ENCODE peak calls at places on chromosomes 2 and 18, in six cellular contexts. Q is fibroblast of lung; P is CD4-positive, CD25-positive, alpha-beta regulatory T cell; Y is endodermal cell; R is esophagus muscularis mucosa; K is tibial artery. X is an unnamed sample.

GRCh38 chr2:161658259-161658658 is 34.0 kb downstream of the SLC4A10 start:
- DNase-seq in Q (no peak), P (no peak), Y (no peak), R (no peak), K (no peak), X (no peak)

GRCh38 chr18:76388261-76388660 is 106.8 kb downstream of the ZNF516 start:
- DNase-seq in Q (no peak), P (no peak), Y (no peak), R (no peak), K (peak), X (no peak)

GRCh38 chr2:176002684-176003225 is 688 bp upstream of the LNPK start:
- DNase-seq in Q (peak), P (peak), Y (no peak), R (no peak), K (no peak), X (no peak)

GRCh38 chr2:71711470-71711857 is 258.1 kb downstream of the DYSF start:
- DNase-seq in Q (peak), P (no peak), Y (no peak), R (no peak), K (peak), X (no peak)

GRCh38 chr2:163774862-163775261 is 39.1 kb upstream of the FIGN start:
- DNase-seq in Q (peak), P (no peak), Y (no peak), R (no peak), K (no peak), X (peak)

GRCh38 chr18:23719634-23720201 is 30.5 kb downstream of the LAMA3 start:
- DNase-seq in Q (peak), P (no peak), Y (peak), R (peak), K (no peak), X (peak)

GRCh38 chr2:9165625-9166024 is 41.0 kb upstream of the ASAP2 start:
- DNase-seq in Q (peak), P (no peak), Y (no peak), R (no peak), K (no peak), X (no peak)

GRCh38 chr2:1717129-1717528 is 27.2 kb downstream of the PXDN start:
- DNase-seq in Q (no peak), P (no peak), Y (peak), R (no peak), K (no peak), X (peak)

GRCh38 chr2:201798252-201798918 is 8.0 kb upstream of the CDK15 start:
- DNase-seq in Q (peak), P (no peak), Y (no peak), R (no peak), K (no peak), X (peak)

GRCh38 chr2:118048396-118048795 is 34.5 kb upstream of the CCDC93 start:
- DNase-seq in Q (no peak), P (no peak), Y (no peak), R (no peak), K (no peak), X (no peak)

GRCh38 chr2:96415684-96416083 is 80.1 kb downstream of the NCAPH start:
- DNase-seq in Q (no peak), P (no peak), Y (no peak), R (no peak), K (no peak), X (no peak)

GRCh38 chr18:42734520-42734919 is 381.0 kb downstream of the RIT2 start:
- DNase-seq in Q (no peak), P (no peak), Y (no peak), R (no peak), K (no peak), X (no peak)

GRCh38 chr2:185583058-185583816 is 155.4 kb upstream of the FSIP2 start:
- DNase-seq in Q (peak), P (no peak), Y (peak), R (no peak), K (no peak), X (peak)

GRCh38 chr2:3610415-3610814 is 15.5 kb downstream of the COLEC11 start:
- DNase-seq in Q (no peak), P (no peak), Y (no peak), R (no peak), K (no peak), X (no peak)

GRCh38 chr2:163613155-163613554 is 122.7 kb downstream of the FIGN start:
- DNase-seq in Q (no peak), P (no peak), Y (no peak), R (no peak), K (no peak), X (no peak)

GRCh38 chr2:217218269-217219140 is 358.6 kb upstream of the TNP1 start:
- DNase-seq in Q (peak), P (no peak), Y (no peak), R (no peak), K (no peak), X (no peak)

GRCh38 chr2:29879456-29879855 is 41.9 kb downstream of the ALK start:
- DNase-seq in Q (no peak), P (no peak), Y (no peak), R (peak), K (no peak), X (no peak)

GRCh38 chr2:33531345-33532059 is 55.1 kb downstream of the RASGRP3 start:
- DNase-seq in Q (no peak), P (no peak), Y (no peak), R (no peak), K (no peak), X (no peak)

GRCh38 chr2:63347361-63347760 is 240.9 kb downstream of the WDPCP start:
- DNase-seq in Q (no peak), P (no peak), Y (no peak), R (no peak), K (no peak), X (no peak)

GRCh38 chr2:145220496-145220895 is 700.6 kb upstream of the ZEB2 start:
- DNase-seq in Q (no peak), P (no peak), Y (no peak), R (no peak), K (no peak), X (no peak)

GRCh38 chr2:236161531-236161930 is 6.7 kb downstream of the GBX2 start:
- DNase-seq in Q (no peak), P (no peak), Y (peak), R (no peak), K (no peak), X (no peak)

GRCh38 chr2:1739961-1740713 is 4.2 kb downstream of the PXDN start:
- DNase-seq in Q (no peak), P (no peak), Y (peak), R (no peak), K (no peak), X (no peak)

GRCh38 chr2:138827426-138828054 is 47.4 kb upstream of the NXPH2 start:
- DNase-seq in Q (peak), P (peak), Y (peak), R (no peak), K (no peak), X (no peak)

GRCh38 chr18:8426401-8426800 is 182.8 kb upstream of the RAB12 start:
- DNase-seq in Q (no peak), P (peak), Y (peak), R (no peak), K (no peak), X (no peak)

GRCh38 chr18:59733411-59733810 is 36.2 kb upstream of the CCBE1 start:
- DNase-seq in Q (no peak), P (no peak), Y (no peak), R (no peak), K (no peak), X (no peak)

GRCh38 chr18:36015629-36016028 is 43.1 kb downstream of the RMP24 start:
- DNase-seq in Q (no peak), P (no peak), Y (no peak), R (no peak), K (no peak), X (no peak)

GRCh38 chr2:105857076-105857740 is 112.5 kb downstream of the NCK2 start:
- DNase-seq in Q (no peak), P (peak), Y (no peak), R (no peak), K (no peak), X (no peak)

GRCh38 chr2:178756343-178756742 is 50.9 kb downstream of the TTN start:
- DNase-seq in Q (no peak), P (no peak), Y (no peak), R (no peak), K (no peak), X (no peak)

DNA sequence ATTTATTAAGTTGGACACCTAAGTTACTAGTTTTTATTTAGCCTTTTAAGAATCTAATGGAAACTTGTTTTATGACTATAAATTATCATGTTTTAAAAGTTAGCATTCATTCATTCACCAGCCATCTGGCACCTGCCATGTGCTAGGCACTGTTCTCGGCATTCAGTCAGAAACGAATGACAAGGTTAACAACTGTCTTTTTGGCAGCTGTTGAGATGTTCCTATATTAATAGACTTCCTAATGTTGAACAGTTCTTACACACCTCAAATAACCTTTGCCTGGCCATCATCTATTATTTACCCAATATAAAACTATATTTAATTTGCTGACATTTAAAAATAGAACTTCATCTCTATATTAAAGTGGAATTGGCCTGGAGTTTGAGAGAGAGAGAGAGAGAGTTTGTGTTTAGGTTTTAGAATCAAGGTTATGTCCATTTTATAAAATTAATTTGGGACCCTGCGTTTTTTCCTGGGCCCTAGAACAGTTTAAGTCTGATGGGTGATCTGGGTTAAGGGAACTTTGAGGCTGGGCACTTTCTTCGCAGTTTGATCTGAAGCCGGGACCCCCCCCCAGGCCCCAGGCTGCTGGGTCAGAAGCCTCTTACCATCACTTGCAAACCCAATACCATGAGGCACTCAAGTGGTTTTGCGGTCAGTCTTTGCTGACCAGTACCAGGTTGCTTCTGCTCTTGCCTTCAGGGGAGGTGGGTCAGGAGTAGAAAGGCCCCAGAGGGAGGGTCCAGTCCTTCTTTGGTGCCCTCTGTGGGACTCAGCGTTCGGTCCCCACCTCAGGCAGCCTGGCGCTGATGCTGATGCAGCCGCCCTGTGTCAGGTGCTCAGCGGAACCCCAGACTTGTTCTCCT is 48.3 kb upstream of the ASB1 start:
- DNase-seq in Q (no peak), P (no peak), Y (no peak), R (no peak), K (no peak), X (no peak)
- H3K27ac ChIP-seq in Q (no peak), P (no peak), Y (peak), R (no peak), K (no peak), X (peak)

DNA sequence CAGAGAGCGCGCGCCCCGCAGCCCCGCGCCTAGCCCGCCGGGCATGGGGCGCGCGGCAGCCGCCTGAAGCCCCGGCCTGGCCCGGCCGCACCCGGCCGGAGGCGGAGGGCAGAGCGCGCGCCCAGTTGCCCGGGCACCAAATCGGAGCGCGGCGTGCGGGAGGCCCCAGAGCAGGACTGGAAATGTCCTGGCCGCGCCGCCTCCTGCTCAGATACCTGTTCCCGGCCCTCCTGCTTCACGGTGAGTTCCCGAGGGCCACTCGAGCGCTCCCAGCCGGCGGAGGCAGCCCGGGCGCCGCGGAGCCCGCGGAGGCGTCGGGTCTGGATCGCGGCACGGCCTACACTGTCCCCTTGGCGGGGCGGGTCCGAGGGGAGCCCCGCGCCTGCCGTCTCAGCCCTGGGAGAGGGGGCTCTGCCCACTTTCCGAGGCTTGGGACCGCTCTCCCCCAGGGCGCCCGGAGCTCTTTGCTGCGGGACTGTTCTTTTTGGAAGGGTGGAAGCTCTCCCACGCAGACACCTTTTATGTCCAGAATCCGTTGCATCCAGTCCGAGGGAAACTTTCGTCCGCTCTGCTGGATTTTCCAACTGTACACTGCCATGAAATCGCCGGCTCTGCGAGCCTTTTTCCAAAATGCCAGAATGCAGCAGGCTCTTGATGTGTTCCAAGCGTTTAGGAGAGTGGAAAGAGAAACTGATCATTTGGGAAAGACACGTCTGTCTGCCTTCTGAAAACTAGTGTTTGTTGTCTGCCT is 540 bp downstream of the APCDD1 start:
- DNase-seq in Q (peak), P (no peak), Y (peak), R (peak), K (peak), X (no peak)
- H3K27ac ChIP-seq in Q (peak), P (no peak), Y (no peak), R (peak), K (peak), X (no peak)

GRCh38 chr18:55777666-55778304 is 189.8 kb upstream of the TCF4 start:
- DNase-seq in Q (no peak), P (no peak), Y (no peak), R (no peak), K (no peak), X (no peak)

GRCh38 chr18:55780591-55781071 is 192.6 kb upstream of the TCF4 start:
- DNase-seq in Q (peak), P (no peak), Y (no peak), R (no peak), K (no peak), X (no peak)

GRCh38 chr18:55779461-55779710 is 191.4 kb upstream of the TCF4 start:
- DNase-seq in Q (no peak), P (no peak), Y (no peak), R (no peak), K (no peak), X (no peak)

GRCh38 chr18:55779711-55780590 is 192.0 kb upstream of the TCF4 start:
- DNase-seq in Q (no peak), P (no peak), Y (peak), R (no peak), K (no peak), X (no peak)

DNA sequence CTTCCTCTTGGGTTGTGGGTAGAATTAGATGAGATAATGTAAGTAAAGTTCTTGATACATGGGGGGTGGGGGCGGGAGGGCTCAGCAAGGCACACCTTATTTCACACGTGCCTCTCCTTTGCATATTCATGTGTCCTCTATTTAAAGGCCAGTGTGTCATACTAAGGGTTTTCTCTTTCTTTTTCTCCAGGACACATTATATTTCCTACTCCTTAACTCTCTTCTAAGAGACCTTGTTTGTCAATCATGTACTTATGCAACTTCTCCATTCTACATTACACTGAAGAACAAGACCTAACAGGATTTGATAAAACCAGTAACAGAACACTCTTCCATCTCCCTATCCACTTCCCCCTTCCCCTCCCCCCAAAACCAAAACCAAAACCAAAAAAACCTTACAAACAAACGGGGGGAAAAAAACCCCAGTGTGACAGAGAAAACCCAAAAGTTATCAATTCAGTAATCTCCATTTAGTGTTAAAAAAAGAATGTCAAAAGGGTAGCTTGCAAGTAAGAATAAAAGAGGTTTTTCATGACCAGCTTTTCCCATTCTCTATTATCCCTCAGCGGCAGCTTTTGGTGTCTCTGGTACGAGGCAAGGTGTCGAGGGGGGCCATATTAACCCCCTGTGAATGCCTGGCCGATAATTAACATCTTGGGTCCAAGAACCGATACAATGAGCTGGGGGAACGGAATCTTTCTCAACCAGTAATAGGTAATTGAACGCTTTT is 190.9 kb upstream of the TCF4 start:
- DNase-seq in Q (no peak), P (peak), Y (no peak), R (no peak), K (no peak), X (peak)
- H3K27ac ChIP-seq in Q (no peak), P (no peak), Y (no peak), R (no peak), K (no peak), X (peak)

GRCh38 chr2:54416938-54417337 is 39.2 kb upstream of the SPTBN1 start:
- DNase-seq in Q (no peak), P (no peak), Y (no peak), R (no peak), K (no peak), X (no peak)
- H3K27ac ChIP-seq in Q (no peak), P (no peak), Y (no peak), R (peak), K (no peak), X (peak)

GRCh38 chr2:45339253-45339652 is 271.8 kb downstream of the SRBD1 start:
- DNase-seq in Q (no peak), P (no peak), Y (peak), R (no peak), K (no peak), X (no peak)
- H3K27ac ChIP-seq in Q (no peak), P (no peak), Y (no peak), R (no peak), K (no peak), X (no peak)

GRCh38 chr2:157787364-157787938 is 88.7 kb downstream of the ACVR1 start:
- DNase-seq in Q (no peak), P (no peak), Y (no peak), R (no peak), K (no peak), X (no peak)
- H3K27ac ChIP-seq in Q (no peak), P (no peak), Y (no peak), R (peak), K (peak), X (peak)

X was measured in epithelial cell of prostate.